ENCODE peak calls at places on chromosomes 6 and 20, in ten cellular contexts. One of them, this sample, is unnamed.

GRCh38 chr6:152218887-152219286 is 411.4 kb downstream of the ESR1 start:
- DNase-seq in bronchial epithelial cell: no peak
- DNase-seq in transverse colon: no peak
- DNase-seq in left ventricle myocardium inferior: no peak
- DNase-seq in stomach: no peak
- DNase-seq in cardiac muscle cell: no peak
- DNase-seq in RWPE1: no peak
- DNase-seq in B cell: no peak
- DNase-seq in type B pancreatic cell: no peak
- DNase-seq in ovary: no peak
- DNase-seq in this sample: no peak

GRCh38 chr20:50054626-50055511 is 58.1 kb downstream of the UBE2V1 start:
- DNase-seq in bronchial epithelial cell: no peak
- DNase-seq in transverse colon: peak; percentile 16
- DNase-seq in left ventricle myocardium inferior: peak; percentile 46
- DNase-seq in stomach: peak; percentile 37
- DNase-seq in cardiac muscle cell: peak; percentile 87
- DNase-seq in RWPE1: no peak
- DNase-seq in B cell: no peak
- DNase-seq in type B pancreatic cell: peak; percentile 83
- DNase-seq in ovary: peak; percentile 75
- DNase-seq in this sample: no peak

GRCh38 chr6:165227644-165228329 is 81.6 kb downstream of the C6orf118 start:
- DNase-seq in bronchial epithelial cell: peak; percentile 85
- DNase-seq in transverse colon: no peak
- DNase-seq in left ventricle myocardium inferior: no peak
- DNase-seq in stomach: no peak
- DNase-seq in cardiac muscle cell: peak; percentile 84
- DNase-seq in RWPE1: no peak
- DNase-seq in B cell: no peak
- DNase-seq in type B pancreatic cell: no peak
- DNase-seq in ovary: no peak
- DNase-seq in this sample: no peak

GRCh38 chr6:4780360-4780812 is 4.2 kb downstream of the CDYL start:
- DNase-seq in bronchial epithelial cell: peak; percentile 50
- DNase-seq in transverse colon: peak; percentile 48
- DNase-seq in left ventricle myocardium inferior: no peak
- DNase-seq in stomach: no peak
- DNase-seq in cardiac muscle cell: peak; percentile 54
- DNase-seq in RWPE1: no peak
- DNase-seq in B cell: no peak
- DNase-seq in type B pancreatic cell: no peak
- DNase-seq in ovary: no peak
- DNase-seq in this sample: no peak

GRCh38 chr6:81158956-81159355 is 593.5 kb downstream of the TENT5A start:
- DNase-seq in bronchial epithelial cell: no peak
- DNase-seq in transverse colon: no peak
- DNase-seq in left ventricle myocardium inferior: no peak
- DNase-seq in stomach: no peak
- DNase-seq in cardiac muscle cell: no peak
- DNase-seq in RWPE1: no peak
- DNase-seq in B cell: no peak
- DNase-seq in type B pancreatic cell: no peak
- DNase-seq in ovary: no peak
- DNase-seq in this sample: no peak

GRCh38 chr6:137964876-137965275 is 97.8 kb downstream of the TNFAIP3 start:
- DNase-seq in bronchial epithelial cell: no peak
- DNase-seq in transverse colon: no peak
- DNase-seq in left ventricle myocardium inferior: no peak
- DNase-seq in stomach: no peak
- DNase-seq in cardiac muscle cell: no peak
- DNase-seq in RWPE1: no peak
- DNase-seq in B cell: no peak
- DNase-seq in type B pancreatic cell: no peak
- DNase-seq in ovary: no peak
- DNase-seq in this sample: no peak

GRCh38 chr20:17715075-17715474 is 15.3 kb downstream of the BANF2 start:
- DNase-seq in bronchial epithelial cell: no peak
- DNase-seq in transverse colon: no peak
- DNase-seq in left ventricle myocardium inferior: no peak
- DNase-seq in stomach: no peak
- DNase-seq in cardiac muscle cell: no peak
- DNase-seq in RWPE1: no peak
- DNase-seq in B cell: no peak
- DNase-seq in type B pancreatic cell: no peak
- DNase-seq in ovary: no peak
- DNase-seq in this sample: no peak

GRCh38 chr6:157982297-157982579 is 575 bp downstream of the SYNJ2 start:
- DNase-seq in bronchial epithelial cell: no peak
- DNase-seq in transverse colon: peak; percentile 68
- DNase-seq in left ventricle myocardium inferior: no peak
- DNase-seq in stomach: peak; percentile 71
- DNase-seq in cardiac muscle cell: peak; percentile 48
- DNase-seq in RWPE1: peak; percentile 47
- DNase-seq in B cell: no peak
- DNase-seq in type B pancreatic cell: no peak
- DNase-seq in ovary: peak; percentile 53
- DNase-seq in this sample: peak; percentile 47

GRCh38 chr6:142867988-142868818 is 76.8 kb downstream of the HIVEP2 start:
- DNase-seq in bronchial epithelial cell: peak; percentile 66
- DNase-seq in transverse colon: no peak
- DNase-seq in left ventricle myocardium inferior: no peak
- DNase-seq in stomach: no peak
- DNase-seq in cardiac muscle cell: peak; percentile 90
- DNase-seq in RWPE1: no peak
- DNase-seq in B cell: no peak
- DNase-seq in type B pancreatic cell: no peak
- DNase-seq in ovary: no peak
- DNase-seq in this sample: no peak

GRCh38 chr20:61850926-61851900 is 214.5 kb downstream of the TAF4 start:
- DNase-seq in bronchial epithelial cell: no peak
- DNase-seq in transverse colon: no peak
- DNase-seq in left ventricle myocardium inferior: no peak
- DNase-seq in stomach: no peak
- DNase-seq in cardiac muscle cell: no peak
- DNase-seq in RWPE1: no peak
- DNase-seq in B cell: no peak
- DNase-seq in type B pancreatic cell: no peak
- DNase-seq in ovary: no peak
- DNase-seq in this sample: no peak

GRCh38 chr20:5945963-5946362 is 4.4 kb downstream of the TRMT6 start:
- DNase-seq in bronchial epithelial cell: peak; percentile 86
- DNase-seq in transverse colon: no peak
- DNase-seq in left ventricle myocardium inferior: no peak
- DNase-seq in stomach: no peak
- DNase-seq in cardiac muscle cell: peak; percentile 26
- DNase-seq in RWPE1: peak; percentile 81
- DNase-seq in B cell: no peak
- DNase-seq in type B pancreatic cell: no peak
- DNase-seq in ovary: no peak
- DNase-seq in this sample: no peak

GRCh38 chr6:150245148-150245547 is 102.3 kb downstream of the PPP1R14C start:
- DNase-seq in bronchial epithelial cell: no peak
- DNase-seq in transverse colon: no peak
- DNase-seq in left ventricle myocardium inferior: no peak
- DNase-seq in stomach: no peak
- DNase-seq in cardiac muscle cell: no peak
- DNase-seq in RWPE1: no peak
- DNase-seq in B cell: no peak
- DNase-seq in type B pancreatic cell: no peak
- DNase-seq in ovary: no peak
- DNase-seq in this sample: no peak

GRCh38 chr20:13220194-13220856 is 749 bp upstream of the ISM1 start:
- DNase-seq in bronchial epithelial cell: peak; percentile 15
- DNase-seq in transverse colon: peak; percentile 34
- DNase-seq in left ventricle myocardium inferior: peak; percentile 45
- DNase-seq in stomach: peak; percentile 27
- DNase-seq in cardiac muscle cell: peak; percentile 38
- DNase-seq in RWPE1: peak; percentile 32
- DNase-seq in B cell: no peak
- DNase-seq in type B pancreatic cell: peak; percentile 74
- DNase-seq in ovary: no peak
- DNase-seq in this sample: peak; percentile 73

GRCh38 chr20:40275738-40276137 is 413.3 kb downstream of the MAFB start:
- DNase-seq in bronchial epithelial cell: no peak
- DNase-seq in transverse colon: no peak
- DNase-seq in left ventricle myocardium inferior: no peak
- DNase-seq in stomach: no peak
- DNase-seq in cardiac muscle cell: no peak
- DNase-seq in RWPE1: no peak
- DNase-seq in B cell: no peak
- DNase-seq in type B pancreatic cell: no peak
- DNase-seq in ovary: no peak
- DNase-seq in this sample: no peak

GRCh38 chr6:39005774-39006173 is 42.8 kb upstream of the GLP1R start:
- DNase-seq in bronchial epithelial cell: no peak
- DNase-seq in transverse colon: no peak
- DNase-seq in left ventricle myocardium inferior: no peak
- DNase-seq in stomach: peak; percentile 68
- DNase-seq in cardiac muscle cell: no peak
- DNase-seq in RWPE1: no peak
- DNase-seq in B cell: no peak
- DNase-seq in type B pancreatic cell: no peak
- DNase-seq in ovary: no peak
- DNase-seq in this sample: no peak

GRCh38 chr20:6265204-6265904 is 142.5 kb upstream of the FERMT1 start:
- DNase-seq in bronchial epithelial cell: peak; percentile 77
- DNase-seq in transverse colon: no peak
- DNase-seq in left ventricle myocardium inferior: no peak
- DNase-seq in stomach: no peak
- DNase-seq in cardiac muscle cell: peak; percentile 92
- DNase-seq in RWPE1: peak; percentile 59
- DNase-seq in B cell: no peak
- DNase-seq in type B pancreatic cell: no peak
- DNase-seq in ovary: no peak
- DNase-seq in this sample: no peak

GRCh38 chr6:107129370-107129925 is 14.1 kb upstream of the BEND3 start:
- DNase-seq in bronchial epithelial cell: no peak
- DNase-seq in transverse colon: no peak
- DNase-seq in left ventricle myocardium inferior: no peak
- DNase-seq in stomach: no peak
- DNase-seq in cardiac muscle cell: peak; percentile 62
- DNase-seq in RWPE1: no peak
- DNase-seq in B cell: no peak
- DNase-seq in type B pancreatic cell: no peak
- DNase-seq in ovary: no peak
- DNase-seq in this sample: no peak

GRCh38 chr6:107128577-107128976 is 13.3 kb upstream of the BEND3 start:
- DNase-seq in bronchial epithelial cell: no peak
- DNase-seq in transverse colon: no peak
- DNase-seq in left ventricle myocardium inferior: no peak
- DNase-seq in stomach: no peak
- DNase-seq in cardiac muscle cell: peak; percentile 32
- DNase-seq in RWPE1: no peak
- DNase-seq in B cell: no peak
- DNase-seq in type B pancreatic cell: no peak
- DNase-seq in ovary: no peak
- DNase-seq in this sample: no peak

GRCh38 chr6:107128175-107128574 is 12.9 kb upstream of the BEND3 start:
- DNase-seq in bronchial epithelial cell: no peak
- DNase-seq in transverse colon: no peak
- DNase-seq in left ventricle myocardium inferior: no peak
- DNase-seq in stomach: no peak
- DNase-seq in cardiac muscle cell: peak; percentile 82
- DNase-seq in RWPE1: no peak
- DNase-seq in B cell: no peak
- DNase-seq in type B pancreatic cell: no peak
- DNase-seq in ovary: no peak
- DNase-seq in this sample: no peak

GRCh38 chr6:107132330-107132954 is 17.1 kb upstream of the BEND3 start:
- DNase-seq in bronchial epithelial cell: peak; percentile 16
- DNase-seq in transverse colon: no peak
- DNase-seq in left ventricle myocardium inferior: no peak
- DNase-seq in stomach: no peak
- DNase-seq in cardiac muscle cell: peak; percentile 53
- DNase-seq in RWPE1: peak; percentile 12
- DNase-seq in B cell: no peak
- DNase-seq in type B pancreatic cell: no peak
- DNase-seq in ovary: peak; percentile 43
- DNase-seq in this sample: peak; percentile 44
- TF ChIP-seq CTCF in bronchial epithelial cell: peak; percentile 31
- TF ChIP-seq CTCF in transverse colon: peak; percentile 34
- TF ChIP-seq CTCF in left ventricle myocardium inferior: peak; percentile 57
- TF ChIP-seq CTCF in stomach: no peak
- TF ChIP-seq CTCF in cardiac muscle cell: peak; percentile 44
- TF ChIP-seq CTCF in RWPE1: peak; percentile 56
- TF ChIP-seq CTCF in B cell: peak; percentile 59
- TF ChIP-seq CTCF in type B pancreatic cell: peak; percentile 84
- TF ChIP-seq CTCF in ovary: peak; percentile 12
- TF ChIP-seq CTCF in this sample: peak; percentile 77

GRCh38 chr6:161429921-161430490 is 156.1 kb upstream of the AGPAT4 start:
- DNase-seq in bronchial epithelial cell: no peak
- DNase-seq in transverse colon: no peak
- DNase-seq in left ventricle myocardium inferior: no peak
- DNase-seq in stomach: no peak
- DNase-seq in cardiac muscle cell: peak; percentile 67
- DNase-seq in RWPE1: no peak
- DNase-seq in B cell: no peak
- DNase-seq in type B pancreatic cell: no peak
- DNase-seq in ovary: no peak
- DNase-seq in this sample: no peak
- TF ChIP-seq CTCF in bronchial epithelial cell: no peak
- TF ChIP-seq CTCF in transverse colon: no peak
- TF ChIP-seq CTCF in left ventricle myocardium inferior: peak; percentile 37
- TF ChIP-seq CTCF in stomach: no peak
- TF ChIP-seq CTCF in cardiac muscle cell: peak; percentile 49
- TF ChIP-seq CTCF in RWPE1: no peak
- TF ChIP-seq CTCF in B cell: no peak
- TF ChIP-seq CTCF in type B pancreatic cell: no peak
- TF ChIP-seq CTCF in ovary: no peak
- TF ChIP-seq CTCF in this sample: no peak

GRCh38 chr6:50185006-50185405 is 135.3 kb upstream of the DEFB112 start:
- DNase-seq in bronchial epithelial cell: no peak
- DNase-seq in transverse colon: no peak
- DNase-seq in left ventricle myocardium inferior: no peak
- DNase-seq in stomach: no peak
- DNase-seq in cardiac muscle cell: no peak
- DNase-seq in RWPE1: no peak
- DNase-seq in B cell: no peak
- DNase-seq in type B pancreatic cell: no peak
- DNase-seq in ovary: no peak
- DNase-seq in this sample: no peak
- TF ChIP-seq CTCF in bronchial epithelial cell: no peak
- TF ChIP-seq CTCF in transverse colon: no peak
- TF ChIP-seq CTCF in left ventricle myocardium inferior: no peak
- TF ChIP-seq CTCF in stomach: no peak
- TF ChIP-seq CTCF in cardiac muscle cell: no peak
- TF ChIP-seq CTCF in RWPE1: no peak
- TF ChIP-seq CTCF in B cell: no peak
- TF ChIP-seq CTCF in type B pancreatic cell: peak; percentile 67
- TF ChIP-seq CTCF in ovary: no peak
- TF ChIP-seq CTCF in this sample: peak; percentile 78

DNA sequence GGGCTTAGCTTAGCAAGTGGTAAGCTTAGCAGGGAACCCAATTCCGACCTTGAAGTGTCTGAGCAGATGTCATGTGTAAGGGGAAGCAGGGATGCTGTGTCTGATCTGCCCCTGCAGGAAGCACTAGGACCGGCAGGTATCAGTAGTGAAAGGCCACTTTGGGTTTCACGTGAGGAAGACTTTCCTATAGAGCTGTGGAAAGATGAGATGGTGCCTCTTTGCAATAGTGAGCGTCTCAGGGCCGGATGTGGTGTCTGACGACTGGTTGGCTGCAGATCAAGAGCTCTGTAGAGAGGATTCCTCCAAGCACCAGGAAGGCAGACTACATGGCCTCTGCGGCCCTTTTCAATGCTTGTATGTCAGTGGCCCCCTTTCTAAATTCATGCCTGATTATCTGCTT is 98.3 kb downstream of the TIAM2 start:
- DNase-seq in bronchial epithelial cell: no peak
- DNase-seq in transverse colon: no peak
- DNase-seq in left ventricle myocardium inferior: no peak
- DNase-seq in stomach: no peak
- DNase-seq in cardiac muscle cell: peak; percentile 50
- DNase-seq in RWPE1: no peak
- DNase-seq in B cell: no peak
- DNase-seq in type B pancreatic cell: no peak
- DNase-seq in ovary: no peak
- DNase-seq in this sample: no peak
- TF ChIP-seq CTCF in bronchial epithelial cell: no peak
- TF ChIP-seq CTCF in transverse colon: no peak
- TF ChIP-seq CTCF in left ventricle myocardium inferior: no peak
- TF ChIP-seq CTCF in stomach: no peak
- TF ChIP-seq CTCF in cardiac muscle cell: no peak
- TF ChIP-seq CTCF in RWPE1: no peak
- TF ChIP-seq CTCF in B cell: no peak
- TF ChIP-seq CTCF in type B pancreatic cell: no peak
- TF ChIP-seq CTCF in ovary: no peak
- TF ChIP-seq CTCF in this sample: no peak

This sample was measured in glutamatergic neuron.